ENCODE peak calls at places on chromosomes 12 and 14, in six cellular contexts. R is tibial nerve, H is sigmoid colon, J is right lobe of liver, O is gastrocnemius medialis, W is body of pancreas. C is an unnamed sample.

GRCh38 chr12:62683724-62684501 is 217.3 kb downstream of the MON2 start:
- DNase-seq in R (peak), H (peak), J (no peak), O (peak), W (peak), C (no peak)

GRCh38 chr12:8078400-8078799 is 3.7 kb upstream of the NECAP1 start:
- DNase-seq in R (no peak), H (no peak), J (no peak), O (no peak), W (peak), C (no peak)

GRCh38 chr12:124727244-124727673 is 136.4 kb downstream of the SCARB1 start:
- DNase-seq in R (peak), H (peak), J (peak), O (peak), W (peak), C (peak)

GRCh38 chr12:50061946-50062725 is 4.7 kb downstream of the ASIC1 start:
- DNase-seq in R (no peak), H (no peak), J (peak), O (no peak), W (no peak), C (no peak)

GRCh38 chr14:37622231-37622923 is 26.9 kb downstream of the TTC6 start:
- DNase-seq in R (no peak), H (no peak), J (no peak), O (no peak), W (no peak), C (no peak)

GRCh38 chr12:79058342-79058741 is 193.8 kb downstream of the SYT1 start:
- DNase-seq in R (no peak), H (no peak), J (no peak), O (no peak), W (no peak), C (no peak)

GRCh38 chr12:41882144-41882805 is 262.4 kb downstream of the GXYLT1 start:
- DNase-seq in R (no peak), H (no peak), J (no peak), O (no peak), W (no peak), C (no peak)

GRCh38 chr12:50614167-50614762 is 109.5 kb downstream of the DIP2B start:
- DNase-seq in R (no peak), H (no peak), J (no peak), O (no peak), W (no peak), C (no peak)

GRCh38 chr12:753401-754237 is 1.2 kb downstream of the WNK1 start:
- DNase-seq in R (peak), H (peak), J (peak), O (peak), W (peak), C (no peak)

GRCh38 chr12:51893786-51894185 is 5.9 kb downstream of the ANKRD33 start:
- DNase-seq in R (no peak), H (peak), J (no peak), O (no peak), W (no peak), C (no peak)

GRCh38 chr14:95314609-95315008 is 5.1 kb downstream of the CLMN start:
- DNase-seq in R (no peak), H (no peak), J (no peak), O (no peak), W (no peak), C (no peak)

GRCh38 chr12:111438501-111438900 is 32.8 kb downstream of the SH2B3 start:
- DNase-seq in R (no peak), H (no peak), J (no peak), O (no peak), W (peak), C (no peak)

GRCh38 chr12:38152816-38153736 is 163.5 kb upstream of the ALG10B start:
- DNase-seq in R (no peak), H (no peak), J (no peak), O (no peak), W (no peak), C (no peak)

GRCh38 chr12:62543741-62544140 is 77.1 kb downstream of the MON2 start:
- DNase-seq in R (no peak), H (no peak), J (no peak), O (no peak), W (peak), C (no peak)

GRCh38 chr14:52124791-52125661 is 56.2 kb upstream of the NID2 start:
- DNase-seq in R (no peak), H (no peak), J (no peak), O (no peak), W (no peak), C (no peak)

GRCh38 chr12:5317556-5317955 is 114.4 kb upstream of the NTF3 start:
- DNase-seq in R (no peak), H (no peak), J (no peak), O (no peak), W (no peak), C (no peak)

GRCh38 chr14:50025776-50026175 is 90.6 kb downstream of the VCPKMT start:
- DNase-seq in R (no peak), H (no peak), J (no peak), O (peak), W (peak), C (no peak)

GRCh38 chr12:65330341-65330740 is 51.9 kb downstream of the MSRB3 start:
- DNase-seq in R (no peak), H (no peak), J (no peak), O (no peak), W (no peak), C (no peak)

GRCh38 chr14:106318700-106319099 is 792.3 kb downstream of the TMEM121 start:
- DNase-seq in R (no peak), H (no peak), J (no peak), O (no peak), W (no peak), C (no peak)

GRCh38 chr14:61280526-61281185 is 482 bp downstream of the TMEM30B start:
- DNase-seq in R (peak), H (no peak), J (peak), O (peak), W (peak), C (no peak)
- TF ChIP-seq POLR2A in R (peak), H (no peak), J (peak), O (peak), W (peak), C (no peak)

DNA sequence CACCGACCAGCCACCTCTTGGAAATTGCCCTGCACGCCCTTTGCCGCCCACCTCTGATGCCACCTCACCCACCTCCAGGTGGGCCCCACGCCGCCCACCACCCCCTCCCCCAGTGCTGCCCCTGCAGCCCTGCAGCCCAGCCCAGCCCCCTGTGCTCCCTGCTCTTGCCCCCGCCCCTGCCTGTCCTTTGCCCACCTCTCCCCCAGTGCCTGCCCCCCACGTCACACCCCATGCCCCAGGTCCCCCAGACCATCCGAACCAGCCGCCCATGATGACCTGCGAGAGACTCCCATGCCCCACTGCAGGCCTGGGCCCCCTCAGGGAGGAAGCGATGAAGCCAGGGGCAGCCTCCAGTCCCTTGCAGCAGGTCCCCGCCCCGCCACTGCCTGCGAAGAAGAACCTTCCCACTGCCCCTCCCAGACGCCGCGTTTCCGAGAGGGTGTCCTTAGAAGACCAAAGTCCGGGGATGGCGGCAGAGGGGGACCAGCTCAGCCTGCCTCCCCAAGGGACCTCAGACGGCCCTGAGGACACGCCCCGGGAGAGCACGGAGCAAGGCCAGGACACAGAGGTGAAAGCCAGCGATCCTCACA is 96.5 kb downstream of the LGMN start:
- DNase-seq in R (peak), H (peak), J (peak), O (peak), W (no peak), C (no peak)
- TF ChIP-seq POLR2A in R (peak), H (no peak), J (peak), O (peak), W (no peak), C (no peak)

GRCh38 chr12:6539276-6540134 is 5.2 kb downstream of the GAPDH start:
- DNase-seq in R (no peak), H (peak), J (no peak), O (peak), W (no peak), C (no peak)
- TF ChIP-seq POLR2A in R (no peak), H (no peak), J (no peak), O (no peak), W (no peak), C (no peak)

DNA sequence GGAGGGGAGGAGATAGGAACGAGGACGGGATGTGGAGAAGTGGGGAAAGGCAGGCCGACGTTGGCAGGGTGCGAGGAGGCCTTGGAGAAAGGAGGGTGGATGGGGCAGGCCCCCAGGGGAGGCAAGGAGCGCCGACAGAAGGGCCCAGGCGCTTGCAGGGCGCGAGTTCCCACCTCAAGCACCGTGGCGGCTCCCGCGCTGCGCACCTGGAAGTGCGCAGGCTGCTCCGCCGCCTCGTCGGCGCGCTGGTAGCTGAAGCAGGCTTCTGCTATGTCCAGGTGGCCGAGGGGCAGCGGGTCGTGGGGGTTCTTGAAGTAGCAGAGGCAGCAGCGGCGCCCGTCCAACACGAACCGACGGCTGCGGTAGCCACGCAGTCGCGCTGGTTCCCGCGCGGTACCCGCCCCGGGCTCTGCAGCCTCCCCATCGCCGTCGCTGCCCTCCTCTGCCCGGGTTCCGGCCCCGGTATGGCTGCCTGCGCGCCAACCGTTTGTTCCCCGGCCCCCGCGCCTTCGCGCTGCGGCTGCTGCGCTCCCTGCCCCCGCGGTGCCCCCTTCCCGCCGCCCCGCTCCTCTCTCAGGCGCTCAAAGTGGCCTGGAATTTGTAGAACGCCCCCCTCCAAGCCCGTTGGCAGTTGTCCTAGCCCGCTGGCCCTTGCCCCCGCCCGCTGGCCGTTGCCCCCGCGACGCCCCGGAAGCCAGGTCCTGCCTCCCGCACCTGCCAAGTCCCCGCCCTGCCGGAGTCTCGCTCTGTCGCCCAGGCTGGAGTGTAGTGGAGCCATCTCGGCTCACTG is 1.1 kb upstream of the ACTR6 start:
- DNase-seq in R (no peak), H (peak), J (peak), O (peak), W (peak), C (no peak)
- TF ChIP-seq POLR2A in R (no peak), H (no peak), J (no peak), O (no peak), W (peak), C (no peak)

DNA sequence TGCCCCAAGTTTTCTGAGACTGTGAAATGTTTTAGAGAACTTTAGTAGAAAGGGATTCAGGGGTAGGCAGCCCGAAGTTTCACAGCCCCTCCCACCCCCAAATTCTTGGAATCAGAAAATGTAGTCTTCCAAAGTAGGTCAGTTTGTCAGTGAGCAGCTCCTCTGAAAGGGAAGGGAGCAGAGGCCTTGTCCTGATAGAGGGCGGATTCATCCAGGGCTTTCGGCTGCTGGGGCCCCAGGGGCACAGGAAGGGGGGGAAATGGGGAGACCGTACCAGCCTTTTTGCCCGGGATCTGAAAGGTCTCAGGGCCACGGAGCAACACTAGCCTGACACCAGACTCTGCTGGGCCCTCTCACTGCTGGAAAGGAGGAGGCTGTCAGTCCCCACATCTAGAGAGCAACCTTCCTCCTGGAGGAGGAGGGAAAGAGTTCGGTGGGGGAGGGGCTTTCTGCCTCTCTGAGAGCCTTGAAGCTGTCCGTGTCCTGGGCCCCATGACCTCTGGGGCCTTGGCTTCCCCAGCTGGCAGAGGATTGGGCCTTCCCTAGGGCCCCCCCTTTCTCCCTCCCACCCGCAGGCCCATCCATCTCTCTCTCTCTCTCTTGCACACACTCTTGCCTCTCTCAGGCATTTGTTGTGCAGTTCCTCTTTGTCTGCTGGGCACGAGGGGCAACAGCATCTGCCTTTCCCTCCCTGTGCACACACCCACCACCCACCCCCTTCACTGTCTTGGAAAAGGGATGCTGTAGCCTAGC is at the start of gene IKZF4:
- DNase-seq in R (no peak), H (peak), J (no peak), O (no peak), W (peak), C (no peak)
- TF ChIP-seq POLR2A in R (no peak), H (no peak), J (no peak), O (no peak), W (no peak), C (no peak)